ENCODE peak calls at places on chromosomes 5 and 9, in ten cellular contexts. S, C, H, R, X, P, J, F, M and O are unnamed samples.

GRCh38 chr5:132826424-132827082 is 3.9 kb downstream of the SHROOM1 start:
- DNase-seq in C (no peak), F (no peak), S (no peak), P (no peak), X (no peak), H (no peak), J (no peak), R (no peak), M (no peak), O (peak; percentile 34)

GRCh38 chr5:119393746-119394145 is 37.9 kb downstream of the TNFAIP8 start:
- DNase-seq in J (no peak), R (peak; percentile 81), X (no peak), F (no peak), M (no peak), P (no peak), S (no peak), H (peak; percentile 83), C (peak; percentile 65), O (no peak)

GRCh38 chr9:125544988-125545651 is 161.9 kb downstream of the MAPKAP1 start:
- DNase-seq in X (no peak), M (peak; percentile 69), H (peak; percentile 94), P (no peak), C (peak; percentile 17), R (peak; percentile 89), S (no peak), F (peak; percentile 83), J (no peak), O (no peak)

GRCh38 chr9:123338710-123339665 is 17.0 kb upstream of the CRB2 start:
- DNase-seq in X (no peak), F (no peak), M (no peak), S (no peak), C (no peak), H (peak; percentile 44), P (no peak), J (no peak), R (no peak), O (no peak)

GRCh38 chr5:162565-163337 is 28.5 kb upstream of the LRRC14B start:
- DNase-seq in M (no peak), J (no peak), C (no peak), P (no peak), S (no peak), H (no peak), F (peak; percentile 59), R (no peak), X (peak; percentile 54), O (no peak)

GRCh38 chr5:87746341-87746740 is 333.6 kb upstream of the CCNH start:
- DNase-seq in R (no peak), C (no peak), P (no peak), S (no peak), H (peak; percentile 62), X (no peak), J (no peak), M (no peak), F (no peak), O (no peak)

GRCh38 chr5:77282337-77283027 is 72.0 kb downstream of the PDE8B start:
- DNase-seq in H (peak; percentile 50), X (peak; percentile 69), C (peak; percentile 83), J (peak; percentile 60), P (no peak), S (no peak), F (no peak), M (peak; percentile 0), R (peak; percentile 88), O (no peak)

GRCh38 chr5:174323878-174324281 is 278.4 kb downstream of the NSG2 start:
- DNase-seq in P (no peak), S (no peak), F (peak; percentile 46), R (peak; percentile 58), X (no peak), J (no peak), H (peak; percentile 75), M (no peak), C (peak; percentile 56), O (no peak)

GRCh38 chr5:151909628-151910027 is 15.0 kb downstream of the GLRA1 start:
- DNase-seq in H (no peak), S (no peak), J (no peak), M (no peak), R (no peak), P (no peak), X (no peak), F (no peak), C (no peak), O (no peak)

GRCh38 chr5:150085191-150085912 is 1.0 kb downstream of the CSF1R start:
- DNase-seq in C (no peak), F (no peak), R (no peak), J (no peak), X (no peak), S (no peak), P (no peak), H (no peak), M (no peak), O (no peak)

GRCh38 chr9:124660341-124660801 is 110.7 kb downstream of the NR6A1 start:
- DNase-seq in H (peak; percentile 81), R (peak; percentile 61), J (no peak), S (peak; percentile 56), F (no peak), X (no peak), M (peak; percentile 67), C (peak; percentile 78), P (peak; percentile 35), O (peak; percentile 41)

GRCh38 chr5:159910207-159910842 is 6.0 kb upstream of the ADRA1B start:
- DNase-seq in R (no peak), S (no peak), C (no peak), F (no peak), X (no peak), P (no peak), M (no peak), H (no peak), J (no peak), O (no peak)

GRCh38 chr5:126178521-126178920 is 244.7 kb upstream of the GRAMD2B start:
- DNase-seq in P (no peak), S (no peak), J (peak; percentile 28), H (peak; percentile 87), X (no peak), R (peak; percentile 17), F (no peak), M (no peak), C (no peak), O (no peak)

GRCh38 chr9:97954550-97954989 is 16.6 kb upstream of the HEMGN start:
- DNase-seq in H (peak; percentile 9), F (no peak), S (peak; percentile 16), R (no peak), X (no peak), C (peak; percentile 58), J (no peak), M (peak; percentile 67), P (no peak), O (no peak)

GRCh38 chr5:180558232-180558631 is 33.1 kb downstream of the SCGB3A1 start:
- DNase-seq in S (no peak), H (no peak), M (no peak), C (no peak), X (no peak), R (no peak), P (no peak), J (no peak), F (no peak), O (no peak)

GRCh38 chr9:94581711-94582110 is 11.9 kb downstream of the FBP2 start:
- DNase-seq in M (no peak), H (no peak), S (no peak), J (no peak), X (no peak), F (no peak), R (no peak), P (no peak), C (no peak), O (no peak)

GRCh38 chr5:137186759-137187461 is 312.2 kb downstream of the SPOCK1 start:
- DNase-seq in H (peak; percentile 94), M (no peak), S (no peak), X (no peak), R (peak; percentile 81), P (no peak), F (peak; percentile 73), C (peak; percentile 60), J (peak; percentile 52), O (no peak)

GRCh38 chr9:26243722-26244121 is 565.5 kb upstream of the TUSC1 start:
- DNase-seq in S (no peak), C (peak; percentile 69), P (no peak), X (no peak), H (peak; percentile 58), J (no peak), R (peak; percentile 85), M (no peak), F (no peak), O (no peak)

GRCh38 chr5:168346417-168346816 is 55.0 kb downstream of the WWC1 start:
- DNase-seq in J (no peak), P (no peak), M (no peak), S (no peak), X (no peak), C (no peak), R (no peak), F (no peak), H (no peak), O (no peak)

GRCh38 chr9:99012957-99013512 is 69.3 kb downstream of the COL15A1 start:
- DNase-seq in P (no peak), F (no peak), R (no peak), C (peak; percentile 46), M (no peak), H (no peak), X (no peak), S (no peak), J (no peak), O (no peak)

GRCh38 chr5:151880304-151880703 is 44.3 kb downstream of the GLRA1 start:
- DNase-seq in H (no peak), X (no peak), M (peak; percentile 60), P (no peak), S (no peak), J (no peak), C (no peak), R (no peak), F (no peak), O (no peak)

GRCh38 chr5:122156724-122157325 is 27.5 kb downstream of the ZNF474 start:
- DNase-seq in P (no peak), J (no peak), S (no peak), R (peak; percentile 78), F (no peak), X (no peak), M (peak; percentile 9), C (peak; percentile 74), H (peak; percentile 58), O (no peak)

GRCh38 chr9:32385135-32385884 is 867 bp downstream of the ACO1 start:
- DNase-seq in F (no peak), S (no peak), H (no peak), R (peak; percentile 41), J (no peak), P (no peak), C (peak; percentile 57), X (no peak), M (no peak), O (no peak)

GRCh38 chr5:322942-323879 is 1.7 kb downstream of the AHRR start:
- DNase-seq in P (no peak), M (no peak), R (peak; percentile 31), F (no peak), H (peak; percentile 35), J (no peak), S (no peak), C (peak; percentile 30), X (peak; percentile 75), O (no peak)

GRCh38 chr5:149207821-149208220 is 63.8 kb upstream of the AFAP1L1 start:
- DNase-seq in F (no peak), S (no peak), P (no peak), R (no peak), C (no peak), M (no peak), X (no peak), H (no peak), J (no peak), O (no peak)

GRCh38 chr5:38369692-38370091 is 111.3 kb downstream of the EGFLAM start:
- DNase-seq in X (no peak), R (no peak), H (no peak), P (no peak), F (no peak), M (no peak), J (no peak), S (no peak), C (peak; percentile 5), O (no peak)

GRCh38 chr9:129108805-129109370 is 1.7 kb downstream of the CRAT start:
- DNase-seq in R (no peak), M (no peak), F (no peak), C (no peak), P (no peak), H (no peak), X (peak; percentile 15), J (peak; percentile 53), S (no peak), O (no peak)

GRCh38 chr5:97231025-97231636 is 48.1 kb upstream of the RIOK2 start:
- DNase-seq in H (peak; percentile 71), P (no peak), M (peak; percentile 38), J (peak; percentile 30), C (peak; percentile 85), F (no peak), X (no peak), R (peak; percentile 86), S (no peak), O (no peak)